ENCODE peak calls at places on chromosomes 2 and 18, in eight cellular contexts. One of them, this sample, is unnamed.

GRCh38 chr2:10345813-10346212 is 43.1 kb downstream of the HPCAL1 start:
- DNase-seq in naive thymus-derived CD8-positive, alpha-beta T cell: peak
- DNase-seq in effector CD4-positive, alpha-beta T cell: no peak
- DNase-seq in A673: no peak
- DNase-seq in NCI-H526: no peak
- DNase-seq in astrocyte of the spinal cord: no peak
- DNase-seq in stimulated activated CD4-positive, alpha-beta T cell treated with anti-CD3 and anti-CD28 coated beads, Interleukin-1b, Interleukin-23, amount 100 ng/mL, for 24 hours: no peak
- DNase-seq in MCF 10A: no peak
- DNase-seq in this sample: no peak

GRCh38 chr2:140033638-140034037 is 1253.4 kb upstream of the NXPH2 start:
- DNase-seq in astrocyte of the spinal cord: no peak
- DNase-seq in effector CD4-positive, alpha-beta T cell: no peak
- DNase-seq in MCF 10A: no peak
- DNase-seq in naive thymus-derived CD8-positive, alpha-beta T cell: no peak
- DNase-seq in stimulated activated CD4-positive, alpha-beta T cell treated with anti-CD3 and anti-CD28 coated beads, Interleukin-1b, Interleukin-23, amount 100 ng/mL, for 24 hours: no peak
- DNase-seq in NCI-H526: no peak
- DNase-seq in A673: no peak
- DNase-seq in this sample: no peak

GRCh38 chr2:127953128-127953718 is 67.5 kb upstream of the AMMECR1L start:
- DNase-seq in stimulated activated CD4-positive, alpha-beta T cell treated with anti-CD3 and anti-CD28 coated beads, Interleukin-1b, Interleukin-23, amount 100 ng/mL, for 24 hours: no peak
- DNase-seq in A673: no peak
- DNase-seq in MCF 10A: no peak
- DNase-seq in naive thymus-derived CD8-positive, alpha-beta T cell: no peak
- DNase-seq in effector CD4-positive, alpha-beta T cell: no peak
- DNase-seq in astrocyte of the spinal cord: peak
- DNase-seq in NCI-H526: no peak
- DNase-seq in this sample: no peak

GRCh38 chr2:39805936-39806608 is 27.0 kb upstream of the THUMPD2 start:
- DNase-seq in MCF 10A: no peak
- DNase-seq in effector CD4-positive, alpha-beta T cell: no peak
- DNase-seq in naive thymus-derived CD8-positive, alpha-beta T cell: no peak
- DNase-seq in astrocyte of the spinal cord: peak
- DNase-seq in stimulated activated CD4-positive, alpha-beta T cell treated with anti-CD3 and anti-CD28 coated beads, Interleukin-1b, Interleukin-23, amount 100 ng/mL, for 24 hours: no peak
- DNase-seq in NCI-H526: no peak
- DNase-seq in A673: no peak
- DNase-seq in this sample: no peak

GRCh38 chr2:74325815-74326214 is 17.4 kb downstream of the SLC4A5 start:
- DNase-seq in stimulated activated CD4-positive, alpha-beta T cell treated with anti-CD3 and anti-CD28 coated beads, Interleukin-1b, Interleukin-23, amount 100 ng/mL, for 24 hours: no peak
- DNase-seq in MCF 10A: no peak
- DNase-seq in effector CD4-positive, alpha-beta T cell: no peak
- DNase-seq in A673: no peak
- DNase-seq in naive thymus-derived CD8-positive, alpha-beta T cell: no peak
- DNase-seq in astrocyte of the spinal cord: no peak
- DNase-seq in NCI-H526: no peak
- DNase-seq in this sample: no peak

GRCh38 chr18:13725566-13726227 is 661 bp downstream of the FAM210A start:
- DNase-seq in effector CD4-positive, alpha-beta T cell: no peak
- DNase-seq in NCI-H526: no peak
- DNase-seq in MCF 10A: no peak
- DNase-seq in stimulated activated CD4-positive, alpha-beta T cell treated with anti-CD3 and anti-CD28 coated beads, Interleukin-1b, Interleukin-23, amount 100 ng/mL, for 24 hours: peak
- DNase-seq in astrocyte of the spinal cord: no peak
- DNase-seq in A673: no peak
- DNase-seq in naive thymus-derived CD8-positive, alpha-beta T cell: no peak
- DNase-seq in this sample: peak

GRCh38 chr2:222318026-222318711 is 19.4 kb upstream of the PAX3 start:
- DNase-seq in effector CD4-positive, alpha-beta T cell: no peak
- DNase-seq in MCF 10A: peak
- DNase-seq in NCI-H526: peak
- DNase-seq in naive thymus-derived CD8-positive, alpha-beta T cell: no peak
- DNase-seq in astrocyte of the spinal cord: peak
- DNase-seq in A673: peak
- DNase-seq in stimulated activated CD4-positive, alpha-beta T cell treated with anti-CD3 and anti-CD28 coated beads, Interleukin-1b, Interleukin-23, amount 100 ng/mL, for 24 hours: no peak
- DNase-seq in this sample: peak

GRCh38 chr2:226399006-226399405 is 400.6 kb downstream of the IRS1 start:
- DNase-seq in MCF 10A: no peak
- DNase-seq in A673: no peak
- DNase-seq in naive thymus-derived CD8-positive, alpha-beta T cell: no peak
- DNase-seq in effector CD4-positive, alpha-beta T cell: no peak
- DNase-seq in NCI-H526: no peak
- DNase-seq in stimulated activated CD4-positive, alpha-beta T cell treated with anti-CD3 and anti-CD28 coated beads, Interleukin-1b, Interleukin-23, amount 100 ng/mL, for 24 hours: no peak
- DNase-seq in astrocyte of the spinal cord: no peak
- DNase-seq in this sample: no peak

GRCh38 chr18:59501876-59502221 is 142.8 kb upstream of the LMAN1 start:
- DNase-seq in stimulated activated CD4-positive, alpha-beta T cell treated with anti-CD3 and anti-CD28 coated beads, Interleukin-1b, Interleukin-23, amount 100 ng/mL, for 24 hours: no peak
- DNase-seq in NCI-H526: no peak
- DNase-seq in naive thymus-derived CD8-positive, alpha-beta T cell: no peak
- DNase-seq in astrocyte of the spinal cord: peak
- DNase-seq in MCF 10A: no peak
- DNase-seq in A673: no peak
- DNase-seq in effector CD4-positive, alpha-beta T cell: no peak
- DNase-seq in this sample: no peak

GRCh38 chr2:158580760-158581159 is 124.0 kb downstream of the PKP4 start:
- DNase-seq in effector CD4-positive, alpha-beta T cell: no peak
- DNase-seq in A673: no peak
- DNase-seq in stimulated activated CD4-positive, alpha-beta T cell treated with anti-CD3 and anti-CD28 coated beads, Interleukin-1b, Interleukin-23, amount 100 ng/mL, for 24 hours: no peak
- DNase-seq in naive thymus-derived CD8-positive, alpha-beta T cell: no peak
- DNase-seq in NCI-H526: no peak
- DNase-seq in MCF 10A: peak
- DNase-seq in astrocyte of the spinal cord: no peak
- DNase-seq in this sample: no peak

GRCh38 chr2:238797537-238797936 is 50.3 kb upstream of the TWIST2 start:
- DNase-seq in astrocyte of the spinal cord: no peak
- DNase-seq in effector CD4-positive, alpha-beta T cell: no peak
- DNase-seq in NCI-H526: no peak
- DNase-seq in A673: no peak
- DNase-seq in naive thymus-derived CD8-positive, alpha-beta T cell: no peak
- DNase-seq in stimulated activated CD4-positive, alpha-beta T cell treated with anti-CD3 and anti-CD28 coated beads, Interleukin-1b, Interleukin-23, amount 100 ng/mL, for 24 hours: no peak
- DNase-seq in MCF 10A: no peak
- DNase-seq in this sample: no peak

GRCh38 chr2:239299218-239299939 is 101.4 kb downstream of the HDAC4 start:
- DNase-seq in naive thymus-derived CD8-positive, alpha-beta T cell: no peak
- DNase-seq in MCF 10A: no peak
- DNase-seq in stimulated activated CD4-positive, alpha-beta T cell treated with anti-CD3 and anti-CD28 coated beads, Interleukin-1b, Interleukin-23, amount 100 ng/mL, for 24 hours: no peak
- DNase-seq in A673: no peak
- DNase-seq in NCI-H526: peak
- DNase-seq in astrocyte of the spinal cord: no peak
- DNase-seq in effector CD4-positive, alpha-beta T cell: no peak
- DNase-seq in this sample: no peak

GRCh38 chr2:178271629-178272333 is 77.5 kb downstream of the OSBPL6 start:
- DNase-seq in effector CD4-positive, alpha-beta T cell: no peak
- DNase-seq in A673: no peak
- DNase-seq in stimulated activated CD4-positive, alpha-beta T cell treated with anti-CD3 and anti-CD28 coated beads, Interleukin-1b, Interleukin-23, amount 100 ng/mL, for 24 hours: no peak
- DNase-seq in astrocyte of the spinal cord: peak
- DNase-seq in NCI-H526: no peak
- DNase-seq in naive thymus-derived CD8-positive, alpha-beta T cell: no peak
- DNase-seq in MCF 10A: peak
- DNase-seq in this sample: no peak

GRCh38 chr2:53769318-53769945 is 1.8 kb downstream of the CHAC2 start:
- DNase-seq in NCI-H526: no peak
- DNase-seq in MCF 10A: no peak
- DNase-seq in naive thymus-derived CD8-positive, alpha-beta T cell: no peak
- DNase-seq in stimulated activated CD4-positive, alpha-beta T cell treated with anti-CD3 and anti-CD28 coated beads, Interleukin-1b, Interleukin-23, amount 100 ng/mL, for 24 hours: no peak
- DNase-seq in A673: no peak
- DNase-seq in effector CD4-positive, alpha-beta T cell: no peak
- DNase-seq in astrocyte of the spinal cord: no peak
- DNase-seq in this sample: no peak

GRCh38 chr2:45380131-45380836 is 230.8 kb downstream of the SRBD1 start:
- DNase-seq in A673: no peak
- DNase-seq in naive thymus-derived CD8-positive, alpha-beta T cell: no peak
- DNase-seq in astrocyte of the spinal cord: peak
- DNase-seq in NCI-H526: no peak
- DNase-seq in effector CD4-positive, alpha-beta T cell: no peak
- DNase-seq in MCF 10A: peak
- DNase-seq in stimulated activated CD4-positive, alpha-beta T cell treated with anti-CD3 and anti-CD28 coated beads, Interleukin-1b, Interleukin-23, amount 100 ng/mL, for 24 hours: no peak
- DNase-seq in this sample: peak

GRCh38 chr2:9191044-9191481 is 15.5 kb upstream of the ASAP2 start:
- DNase-seq in A673: no peak
- DNase-seq in naive thymus-derived CD8-positive, alpha-beta T cell: no peak
- DNase-seq in effector CD4-positive, alpha-beta T cell: no peak
- DNase-seq in astrocyte of the spinal cord: peak
- DNase-seq in NCI-H526: peak
- DNase-seq in MCF 10A: peak
- DNase-seq in stimulated activated CD4-positive, alpha-beta T cell treated with anti-CD3 and anti-CD28 coated beads, Interleukin-1b, Interleukin-23, amount 100 ng/mL, for 24 hours: no peak
- DNase-seq in this sample: no peak

GRCh38 chr2:71555798-71556454 is 102.6 kb downstream of the DYSF start:
- DNase-seq in naive thymus-derived CD8-positive, alpha-beta T cell: peak
- DNase-seq in A673: no peak
- DNase-seq in effector CD4-positive, alpha-beta T cell: no peak
- DNase-seq in stimulated activated CD4-positive, alpha-beta T cell treated with anti-CD3 and anti-CD28 coated beads, Interleukin-1b, Interleukin-23, amount 100 ng/mL, for 24 hours: no peak
- DNase-seq in NCI-H526: no peak
- DNase-seq in MCF 10A: no peak
- DNase-seq in astrocyte of the spinal cord: no peak
- DNase-seq in this sample: no peak

GRCh38 chr2:172931923-172932520 is 143.6 kb upstream of the MAP3K20 start:
- DNase-seq in MCF 10A: peak
- DNase-seq in A673: peak
- DNase-seq in stimulated activated CD4-positive, alpha-beta T cell treated with anti-CD3 and anti-CD28 coated beads, Interleukin-1b, Interleukin-23, amount 100 ng/mL, for 24 hours: peak
- DNase-seq in NCI-H526: peak
- DNase-seq in astrocyte of the spinal cord: peak
- DNase-seq in effector CD4-positive, alpha-beta T cell: peak
- DNase-seq in naive thymus-derived CD8-positive, alpha-beta T cell: peak
- DNase-seq in this sample: peak

GRCh38 chr2:20468549-20469500 is 22.0 kb downstream of the RHOB start:
- DNase-seq in NCI-H526: no peak
- DNase-seq in MCF 10A: no peak
- DNase-seq in stimulated activated CD4-positive, alpha-beta T cell treated with anti-CD3 and anti-CD28 coated beads, Interleukin-1b, Interleukin-23, amount 100 ng/mL, for 24 hours: no peak
- DNase-seq in effector CD4-positive, alpha-beta T cell: no peak
- DNase-seq in astrocyte of the spinal cord: no peak
- DNase-seq in naive thymus-derived CD8-positive, alpha-beta T cell: no peak
- DNase-seq in A673: no peak
- DNase-seq in this sample: no peak

GRCh38 chr2:68741238-68741637 is 6.6 kb downstream of the ARHGAP25 start:
- DNase-seq in naive thymus-derived CD8-positive, alpha-beta T cell: no peak
- DNase-seq in astrocyte of the spinal cord: no peak
- DNase-seq in stimulated activated CD4-positive, alpha-beta T cell treated with anti-CD3 and anti-CD28 coated beads, Interleukin-1b, Interleukin-23, amount 100 ng/mL, for 24 hours: no peak
- DNase-seq in MCF 10A: peak
- DNase-seq in NCI-H526: no peak
- DNase-seq in effector CD4-positive, alpha-beta T cell: no peak
- DNase-seq in A673: no peak
- DNase-seq in this sample: no peak

GRCh38 chr18:6683112-6683876 is 46.2 kb upstream of the ARHGAP28 start:
- DNase-seq in MCF 10A: no peak
- DNase-seq in NCI-H526: no peak
- DNase-seq in naive thymus-derived CD8-positive, alpha-beta T cell: no peak
- DNase-seq in astrocyte of the spinal cord: no peak
- DNase-seq in effector CD4-positive, alpha-beta T cell: no peak
- DNase-seq in A673: no peak
- DNase-seq in stimulated activated CD4-positive, alpha-beta T cell treated with anti-CD3 and anti-CD28 coated beads, Interleukin-1b, Interleukin-23, amount 100 ng/mL, for 24 hours: no peak
- DNase-seq in this sample: no peak

GRCh38 chr18:58058720-58059119 is 14.7 kb downstream of the NEDD4L start:
- DNase-seq in NCI-H526: no peak
- DNase-seq in stimulated activated CD4-positive, alpha-beta T cell treated with anti-CD3 and anti-CD28 coated beads, Interleukin-1b, Interleukin-23, amount 100 ng/mL, for 24 hours: no peak
- DNase-seq in A673: no peak
- DNase-seq in naive thymus-derived CD8-positive, alpha-beta T cell: no peak
- DNase-seq in astrocyte of the spinal cord: no peak
- DNase-seq in effector CD4-positive, alpha-beta T cell: no peak
- DNase-seq in MCF 10A: no peak
- DNase-seq in this sample: peak

GRCh38 chr2:60386436-60386835 is 167.0 kb downstream of the BCL11A start:
- DNase-seq in A673: no peak
- DNase-seq in naive thymus-derived CD8-positive, alpha-beta T cell: no peak
- DNase-seq in NCI-H526: no peak
- DNase-seq in effector CD4-positive, alpha-beta T cell: no peak
- DNase-seq in stimulated activated CD4-positive, alpha-beta T cell treated with anti-CD3 and anti-CD28 coated beads, Interleukin-1b, Interleukin-23, amount 100 ng/mL, for 24 hours: no peak
- DNase-seq in MCF 10A: no peak
- DNase-seq in astrocyte of the spinal cord: no peak
- DNase-seq in this sample: no peak

GRCh38 chr2:103284750-103285149 is 522.9 kb downstream of the TMEM182 start:
- DNase-seq in NCI-H526: no peak
- DNase-seq in astrocyte of the spinal cord: no peak
- DNase-seq in effector CD4-positive, alpha-beta T cell: no peak
- DNase-seq in stimulated activated CD4-positive, alpha-beta T cell treated with anti-CD3 and anti-CD28 coated beads, Interleukin-1b, Interleukin-23, amount 100 ng/mL, for 24 hours: no peak
- DNase-seq in A673: no peak
- DNase-seq in naive thymus-derived CD8-positive, alpha-beta T cell: no peak
- DNase-seq in MCF 10A: no peak
- DNase-seq in this sample: peak

GRCh38 chr2:72111061-72111460 is 36.6 kb downstream of the CYP26B1 start:
- DNase-seq in NCI-H526: no peak
- DNase-seq in stimulated activated CD4-positive, alpha-beta T cell treated with anti-CD3 and anti-CD28 coated beads, Interleukin-1b, Interleukin-23, amount 100 ng/mL, for 24 hours: no peak
- DNase-seq in astrocyte of the spinal cord: no peak
- DNase-seq in effector CD4-positive, alpha-beta T cell: no peak
- DNase-seq in MCF 10A: no peak
- DNase-seq in naive thymus-derived CD8-positive, alpha-beta T cell: no peak
- DNase-seq in A673: no peak
- DNase-seq in this sample: no peak

GRCh38 chr2:71681626-71682025 is 228.3 kb downstream of the DYSF start:
- DNase-seq in stimulated activated CD4-positive, alpha-beta T cell treated with anti-CD3 and anti-CD28 coated beads, Interleukin-1b, Interleukin-23, amount 100 ng/mL, for 24 hours: no peak
- DNase-seq in astrocyte of the spinal cord: no peak
- DNase-seq in A673: no peak
- DNase-seq in naive thymus-derived CD8-positive, alpha-beta T cell: peak
- DNase-seq in NCI-H526: no peak
- DNase-seq in effector CD4-positive, alpha-beta T cell: no peak
- DNase-seq in MCF 10A: no peak
- DNase-seq in this sample: no peak

GRCh38 chr2:121502246-121502645 is 28.4 kb upstream of the RNU4ATAC start:
- DNase-seq in astrocyte of the spinal cord: peak
- DNase-seq in A673: no peak
- DNase-seq in NCI-H526: no peak
- DNase-seq in effector CD4-positive, alpha-beta T cell: no peak
- DNase-seq in MCF 10A: peak
- DNase-seq in naive thymus-derived CD8-positive, alpha-beta T cell: no peak
- DNase-seq in stimulated activated CD4-positive, alpha-beta T cell treated with anti-CD3 and anti-CD28 coated beads, Interleukin-1b, Interleukin-23, amount 100 ng/mL, for 24 hours: no peak
- DNase-seq in this sample: no peak

GRCh38 chr2:39325966-39326365 is 82.2 kb upstream of the CDKL4 start:
- DNase-seq in astrocyte of the spinal cord: peak
- DNase-seq in effector CD4-positive, alpha-beta T cell: no peak
- DNase-seq in NCI-H526: no peak
- DNase-seq in naive thymus-derived CD8-positive, alpha-beta T cell: no peak
- DNase-seq in MCF 10A: no peak
- DNase-seq in stimulated activated CD4-positive, alpha-beta T cell treated with anti-CD3 and anti-CD28 coated beads, Interleukin-1b, Interleukin-23, amount 100 ng/mL, for 24 hours: no peak
- DNase-seq in A673: no peak
- DNase-seq in this sample: no peak

GRCh38 chr2:28768422-28768821 is 16.8 kb downstream of the PPP1CB start:
- DNase-seq in MCF 10A: no peak
- DNase-seq in naive thymus-derived CD8-positive, alpha-beta T cell: no peak
- DNase-seq in astrocyte of the spinal cord: no peak
- DNase-seq in effector CD4-positive, alpha-beta T cell: no peak
- DNase-seq in A673: no peak
- DNase-seq in NCI-H526: no peak
- DNase-seq in stimulated activated CD4-positive, alpha-beta T cell treated with anti-CD3 and anti-CD28 coated beads, Interleukin-1b, Interleukin-23, amount 100 ng/mL, for 24 hours: no peak
- DNase-seq in this sample: no peak

GRCh38 chr2:1633936-1634587 is 110.3 kb downstream of the PXDN start:
- DNase-seq in A673: no peak
- DNase-seq in naive thymus-derived CD8-positive, alpha-beta T cell: no peak
- DNase-seq in stimulated activated CD4-positive, alpha-beta T cell treated with anti-CD3 and anti-CD28 coated beads, Interleukin-1b, Interleukin-23, amount 100 ng/mL, for 24 hours: no peak
- DNase-seq in NCI-H526: no peak
- DNase-seq in MCF 10A: no peak
- DNase-seq in astrocyte of the spinal cord: no peak
- DNase-seq in effector CD4-positive, alpha-beta T cell: no peak
- DNase-seq in this sample: no peak

GRCh38 chr2:40218679-40219078 is 233.2 kb downstream of the SLC8A1 start:
- DNase-seq in astrocyte of the spinal cord: peak
- DNase-seq in effector CD4-positive, alpha-beta T cell: no peak
- DNase-seq in MCF 10A: peak
- DNase-seq in naive thymus-derived CD8-positive, alpha-beta T cell: no peak
- DNase-seq in A673: no peak
- DNase-seq in stimulated activated CD4-positive, alpha-beta T cell treated with anti-CD3 and anti-CD28 coated beads, Interleukin-1b, Interleukin-23, amount 100 ng/mL, for 24 hours: no peak
- DNase-seq in NCI-H526: no peak
- DNase-seq in this sample: no peak

GRCh38 chr2:212024040-212024439 is 514.6 kb downstream of the ERBB4 start:
- DNase-seq in A673: no peak
- DNase-seq in stimulated activated CD4-positive, alpha-beta T cell treated with anti-CD3 and anti-CD28 coated beads, Interleukin-1b, Interleukin-23, amount 100 ng/mL, for 24 hours: no peak
- DNase-seq in effector CD4-positive, alpha-beta T cell: no peak
- DNase-seq in NCI-H526: no peak
- DNase-seq in MCF 10A: no peak
- DNase-seq in astrocyte of the spinal cord: no peak
- DNase-seq in naive thymus-derived CD8-positive, alpha-beta T cell: no peak
- DNase-seq in this sample: no peak

GRCh38 chr2:137797630-137798029 is 166.6 kb upstream of the HNMT start:
- DNase-seq in NCI-H526: peak
- DNase-seq in naive thymus-derived CD8-positive, alpha-beta T cell: no peak
- DNase-seq in astrocyte of the spinal cord: no peak
- DNase-seq in MCF 10A: no peak
- DNase-seq in A673: no peak
- DNase-seq in stimulated activated CD4-positive, alpha-beta T cell treated with anti-CD3 and anti-CD28 coated beads, Interleukin-1b, Interleukin-23, amount 100 ng/mL, for 24 hours: no peak
- DNase-seq in effector CD4-positive, alpha-beta T cell: no peak
- DNase-seq in this sample: no peak

GRCh38 chr2:178363252-178363651 is 87.7 kb downstream of the PRKRA start:
- DNase-seq in stimulated activated CD4-positive, alpha-beta T cell treated with anti-CD3 and anti-CD28 coated beads, Interleukin-1b, Interleukin-23, amount 100 ng/mL, for 24 hours: no peak
- DNase-seq in naive thymus-derived CD8-positive, alpha-beta T cell: no peak
- DNase-seq in MCF 10A: peak
- DNase-seq in astrocyte of the spinal cord: no peak
- DNase-seq in effector CD4-positive, alpha-beta T cell: no peak
- DNase-seq in A673: no peak
- DNase-seq in NCI-H526: no peak
- DNase-seq in this sample: no peak

This sample was measured in RKO.